ENCODE peak calls at places on chromosomes 16 and 17, in five cellular contexts. One of them, this sample, is unnamed.

GRCh38 chr17:58228679-58229078 is 9.6 kb upstream of the MKS1 start:
- DNase-seq in psoas muscle: no peak
- DNase-seq in naive thymus-derived CD4-positive, alpha-beta T cell: no peak
- DNase-seq in esophagus muscularis mucosa: no peak
- DNase-seq in cardiac muscle cell: no peak
- DNase-seq in this sample: no peak

GRCh38 chr17:44219126-44219635 is 294 bp downstream of the UBTF start:
- DNase-seq in psoas muscle: peak; percentile 88
- DNase-seq in naive thymus-derived CD4-positive, alpha-beta T cell: peak; percentile 78
- DNase-seq in esophagus muscularis mucosa: no peak
- DNase-seq in cardiac muscle cell: peak; percentile 83
- DNase-seq in this sample: peak; percentile 88

GRCh38 chr17:15453782-15454181 is 13.6 kb downstream of the CDRT4 start:
- DNase-seq in psoas muscle: no peak
- DNase-seq in naive thymus-derived CD4-positive, alpha-beta T cell: no peak
- DNase-seq in esophagus muscularis mucosa: no peak
- DNase-seq in cardiac muscle cell: no peak
- DNase-seq in this sample: no peak

GRCh38 chr16:21264226-21265036 is 13.7 kb downstream of the CRYM start:
- DNase-seq in psoas muscle: peak; percentile 56
- DNase-seq in naive thymus-derived CD4-positive, alpha-beta T cell: no peak
- DNase-seq in esophagus muscularis mucosa: peak; percentile 90
- DNase-seq in cardiac muscle cell: peak; percentile 53
- DNase-seq in this sample: no peak

GRCh38 chr17:67478266-67479118 is 101.4 kb downstream of the PITPNC1 start:
- DNase-seq in psoas muscle: no peak
- DNase-seq in naive thymus-derived CD4-positive, alpha-beta T cell: no peak
- DNase-seq in esophagus muscularis mucosa: no peak
- DNase-seq in cardiac muscle cell: no peak
- DNase-seq in this sample: no peak

GRCh38 chr16:14004031-14004718 is 66.9 kb upstream of the MRTFB start:
- DNase-seq in psoas muscle: peak; percentile 82
- DNase-seq in naive thymus-derived CD4-positive, alpha-beta T cell: no peak
- DNase-seq in esophagus muscularis mucosa: no peak
- DNase-seq in cardiac muscle cell: no peak
- DNase-seq in this sample: no peak

GRCh38 chr17:34171245-34171818 is 83.8 kb upstream of the CCL2 start:
- DNase-seq in psoas muscle: peak; percentile 63
- DNase-seq in naive thymus-derived CD4-positive, alpha-beta T cell: peak; percentile 12
- DNase-seq in esophagus muscularis mucosa: no peak
- DNase-seq in cardiac muscle cell: peak; percentile 79
- DNase-seq in this sample: peak; percentile 63

GRCh38 chr16:57130950-57131321 is 38.6 kb downstream of the CPNE2 start:
- DNase-seq in psoas muscle: no peak
- DNase-seq in naive thymus-derived CD4-positive, alpha-beta T cell: no peak
- DNase-seq in esophagus muscularis mucosa: no peak
- DNase-seq in cardiac muscle cell: no peak
- DNase-seq in this sample: no peak

GRCh38 chr16:58013201-58013956 is 12.2 kb downstream of the USB1 start:
- DNase-seq in psoas muscle: no peak
- DNase-seq in naive thymus-derived CD4-positive, alpha-beta T cell: no peak
- DNase-seq in esophagus muscularis mucosa: no peak
- DNase-seq in cardiac muscle cell: no peak
- DNase-seq in this sample: no peak

GRCh38 chr17:18314059-18314730 is 599 bp downstream of the TOP3A start:
- DNase-seq in psoas muscle: no peak
- DNase-seq in naive thymus-derived CD4-positive, alpha-beta T cell: no peak
- DNase-seq in esophagus muscularis mucosa: no peak
- DNase-seq in cardiac muscle cell: peak; percentile 15
- DNase-seq in this sample: peak; percentile 18

GRCh38 chr16:35525979-35526590 is 2066.7 kb downstream of the TP53TG3F start:
- DNase-seq in psoas muscle: no peak
- DNase-seq in naive thymus-derived CD4-positive, alpha-beta T cell: no peak
- DNase-seq in esophagus muscularis mucosa: no peak
- DNase-seq in cardiac muscle cell: no peak
- DNase-seq in this sample: no peak

GRCh38 chr17:54814371-54814770 is 86.3 kb upstream of the TOM1L1 start:
- DNase-seq in psoas muscle: no peak
- DNase-seq in naive thymus-derived CD4-positive, alpha-beta T cell: no peak
- DNase-seq in esophagus muscularis mucosa: no peak
- DNase-seq in cardiac muscle cell: no peak
- DNase-seq in this sample: no peak

GRCh38 chr17:179066-179432 is 2.4 kb downstream of the DOC2B start:
- DNase-seq in psoas muscle: peak; percentile 49
- DNase-seq in naive thymus-derived CD4-positive, alpha-beta T cell: no peak
- DNase-seq in esophagus muscularis mucosa: no peak
- DNase-seq in cardiac muscle cell: no peak
- DNase-seq in this sample: no peak

GRCh38 chr16:17364319-17365210 is 106.2 kb downstream of the XYLT1 start:
- DNase-seq in psoas muscle: no peak
- DNase-seq in naive thymus-derived CD4-positive, alpha-beta T cell: peak; percentile 95
- DNase-seq in esophagus muscularis mucosa: no peak
- DNase-seq in cardiac muscle cell: peak; percentile 92
- DNase-seq in this sample: no peak

GRCh38 chr17:58702045-58702476 is 9.7 kb downstream of the RAD51C start:
- DNase-seq in psoas muscle: no peak
- DNase-seq in naive thymus-derived CD4-positive, alpha-beta T cell: no peak
- DNase-seq in esophagus muscularis mucosa: no peak
- DNase-seq in cardiac muscle cell: no peak
- DNase-seq in this sample: no peak

GRCh38 chr16:84806256-84806889 is 13.4 kb upstream of the CRISPLD2 start:
- DNase-seq in psoas muscle: peak; percentile 77
- DNase-seq in naive thymus-derived CD4-positive, alpha-beta T cell: no peak
- DNase-seq in esophagus muscularis mucosa: no peak
- DNase-seq in cardiac muscle cell: peak; percentile 89
- DNase-seq in this sample: no peak

GRCh38 chr17:78497115-78497540 is 80.1 kb downstream of the DNAH17 start:
- DNase-seq in psoas muscle: peak; percentile 86
- DNase-seq in naive thymus-derived CD4-positive, alpha-beta T cell: peak; percentile 53
- DNase-seq in esophagus muscularis mucosa: no peak
- DNase-seq in cardiac muscle cell: peak; percentile 85
- DNase-seq in this sample: peak; percentile 77

GRCh38 chr17:55572139-55572538 is 60.9 kb upstream of the SMIM36 start:
- DNase-seq in psoas muscle: no peak
- DNase-seq in naive thymus-derived CD4-positive, alpha-beta T cell: no peak
- DNase-seq in esophagus muscularis mucosa: no peak
- DNase-seq in cardiac muscle cell: no peak
- DNase-seq in this sample: no peak

GRCh38 chr17:68790481-68790880 is 164.7 kb downstream of the ABCA8 start:
- DNase-seq in psoas muscle: no peak
- DNase-seq in naive thymus-derived CD4-positive, alpha-beta T cell: no peak
- DNase-seq in esophagus muscularis mucosa: no peak
- DNase-seq in cardiac muscle cell: peak; percentile 29
- DNase-seq in this sample: no peak

DNA sequence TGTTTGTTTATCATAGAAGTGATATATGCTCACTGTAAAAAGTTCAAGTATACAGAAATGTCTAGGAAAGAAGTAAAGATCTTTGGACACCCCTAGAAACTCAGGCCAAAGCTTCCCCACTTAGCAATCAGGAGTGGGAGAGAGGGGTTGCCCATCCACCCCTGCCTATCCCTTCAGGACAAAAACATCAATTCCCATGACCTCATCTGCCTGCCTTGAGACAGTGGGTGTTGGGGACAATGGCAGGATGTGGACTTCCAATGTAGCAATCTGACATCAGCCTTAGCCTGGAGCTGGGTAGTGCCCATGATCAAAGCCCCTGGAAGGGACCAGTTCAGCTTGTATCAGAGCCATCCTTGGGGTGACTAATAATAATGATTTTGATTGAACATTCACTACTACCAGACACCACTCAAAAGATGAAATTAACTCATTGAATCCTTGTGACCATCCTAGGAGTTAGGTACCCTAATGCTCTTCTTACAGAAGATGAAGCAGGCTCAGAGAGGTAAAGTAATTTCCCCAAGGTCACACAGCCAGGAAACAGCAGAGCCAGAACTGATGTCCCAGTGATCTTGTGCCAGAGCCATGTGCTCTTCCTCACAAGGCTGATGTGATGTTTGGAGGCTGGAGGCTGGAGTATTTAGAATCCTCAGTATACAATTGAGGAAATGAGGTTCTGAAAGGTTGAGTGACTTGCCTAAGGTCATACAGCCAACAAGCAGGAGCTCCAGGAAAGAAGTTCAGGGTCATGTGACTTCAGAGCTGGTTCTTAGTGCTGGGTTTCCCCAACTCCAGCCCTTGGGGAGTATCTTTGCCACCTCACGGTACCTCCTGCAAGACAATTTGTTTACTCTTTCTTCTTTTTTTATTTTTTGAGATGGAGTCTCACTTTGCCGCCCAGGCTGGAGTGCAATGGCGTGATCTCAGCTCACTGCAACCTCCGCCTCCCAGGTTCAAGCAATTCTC is 18.3 kb downstream of the ITPRIPL2 start:
- DNase-seq in psoas muscle: no peak
- DNase-seq in naive thymus-derived CD4-positive, alpha-beta T cell: no peak
- DNase-seq in esophagus muscularis mucosa: no peak
- DNase-seq in cardiac muscle cell: no peak
- DNase-seq in this sample: no peak
- H3K4me3 ChIP-seq in psoas muscle: no peak overlapping the region
- H3K4me3 ChIP-seq in naive thymus-derived CD4-positive, alpha-beta T cell: no peak overlapping the region
- H3K4me3 ChIP-seq in esophagus muscularis mucosa: no peak overlapping the region
- H3K4me3 ChIP-seq in cardiac muscle cell: no peak overlapping the region
- H3K4me3 ChIP-seq in this sample: no peak overlapping the region

GRCh38 chr17:76471498-76472257 is 4.3 kb downstream of the AANAT start:
- DNase-seq in psoas muscle: no peak
- DNase-seq in naive thymus-derived CD4-positive, alpha-beta T cell: no peak
- DNase-seq in esophagus muscularis mucosa: no peak
- DNase-seq in cardiac muscle cell: no peak
- DNase-seq in this sample: no peak
- H3K36me3 ChIP-seq in psoas muscle: peaks cover 48% of the 10 kb centered on the region
- H3K36me3 ChIP-seq in naive thymus-derived CD4-positive, alpha-beta T cell: peaks cover 3% of the 10 kb centered on the region
- H3K36me3 ChIP-seq in esophagus muscularis mucosa: peaks cover 30% of the 10 kb centered on the region
- H3K36me3 ChIP-seq in cardiac muscle cell: no peaks in the 10 kb centered on the region
- H3K36me3 ChIP-seq in this sample: peaks cover 74% of the 10 kb centered on the region

GRCh38 chr17:1871743-1872142 is 41.9 kb downstream of the RPA1 start:
- DNase-seq in psoas muscle: no peak
- DNase-seq in naive thymus-derived CD4-positive, alpha-beta T cell: peak; percentile 90
- DNase-seq in esophagus muscularis mucosa: no peak
- DNase-seq in cardiac muscle cell: no peak
- DNase-seq in this sample: no peak
- H3K4me3 ChIP-seq in psoas muscle: no peak overlapping the region
- H3K4me3 ChIP-seq in naive thymus-derived CD4-positive, alpha-beta T cell: peak overlapping the region; percentile 11
- H3K4me3 ChIP-seq in esophagus muscularis mucosa: no peak overlapping the region
- H3K4me3 ChIP-seq in cardiac muscle cell: no peak overlapping the region
- H3K4me3 ChIP-seq in this sample: no peak overlapping the region

DNA sequence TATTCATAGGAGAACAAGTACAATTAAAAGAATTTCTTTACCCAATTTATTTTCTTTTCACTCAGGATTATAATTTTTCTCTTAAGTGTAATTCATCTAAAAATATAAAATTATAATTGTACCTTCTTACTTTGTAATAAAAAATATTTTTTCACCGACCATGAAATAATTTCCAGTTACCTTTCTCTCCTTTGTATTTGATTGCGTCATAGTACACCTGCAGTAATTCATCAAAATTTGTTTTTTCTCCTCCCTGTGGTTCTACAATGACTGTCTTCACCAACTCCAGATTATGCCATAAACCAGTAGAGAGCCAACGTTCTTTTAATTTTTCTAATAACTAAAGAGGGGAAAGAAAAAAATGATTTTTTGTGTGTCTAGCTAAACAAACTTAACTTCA is 119.1 kb downstream of the BRIP1 start:
- DNase-seq in psoas muscle: no peak
- DNase-seq in naive thymus-derived CD4-positive, alpha-beta T cell: no peak
- DNase-seq in esophagus muscularis mucosa: no peak
- DNase-seq in cardiac muscle cell: no peak
- DNase-seq in this sample: no peak
- H3K36me3 ChIP-seq in psoas muscle: no peaks in the 10 kb centered on the region
- H3K36me3 ChIP-seq in naive thymus-derived CD4-positive, alpha-beta T cell: no peaks in the 10 kb centered on the region
- H3K36me3 ChIP-seq in esophagus muscularis mucosa: no peaks in the 10 kb centered on the region
- H3K36me3 ChIP-seq in cardiac muscle cell: no peaks in the 10 kb centered on the region
- H3K36me3 ChIP-seq in this sample: peaks cover 89% of the 10 kb centered on the region

GRCh38 chr17:7560172-7561027 is 1.3 kb upstream of the SENP3 start:
- DNase-seq in psoas muscle: peak; percentile 70
- DNase-seq in naive thymus-derived CD4-positive, alpha-beta T cell: peak; percentile 45
- DNase-seq in esophagus muscularis mucosa: no peak
- DNase-seq in cardiac muscle cell: peak; percentile 68
- DNase-seq in this sample: peak; percentile 81
- H3K4me3 ChIP-seq in psoas muscle: peak overlapping the region; percentile 96
- H3K4me3 ChIP-seq in naive thymus-derived CD4-positive, alpha-beta T cell: peak overlapping the region; percentile 96
- H3K4me3 ChIP-seq in esophagus muscularis mucosa: peak overlapping the region; percentile 74
- H3K4me3 ChIP-seq in cardiac muscle cell: peak overlapping the region; percentile 61
- H3K4me3 ChIP-seq in this sample: peak overlapping the region; percentile 94